ENCODE peak calls at places on chromosomes 12 and 14, in ten cellular contexts. J is mammary epithelial cell; S is PC-9; B is ovary; R is CD8-positive, alpha-beta T cell; V is fibroblast of lung; O is psoas muscle; H is esophagus muscularis mucosa; E is lung; N is endodermal cell. P is an unnamed sample.

GRCh38 chr12:20420557-20420956 is 52.2 kb downstream of the PDE3A start:
- DNase-seq in H (no peak), E (no peak), J (no peak), N (no peak), V (no peak), S (no peak), B (no peak), O (no peak), R (no peak), P (no peak)

GRCh38 chr12:98106201-98106600 is 409.2 kb upstream of the TMPO start:
- DNase-seq in J (no peak), R (no peak), S (no peak), N (no peak), E (no peak), O (peak; percentile 9), B (no peak), V (no peak), H (peak; percentile 91), P (no peak)

GRCh38 chr12:94678849-94679248 is 28.5 kb upstream of the TMCC3 start:
- DNase-seq in J (no peak), H (no peak), B (no peak), V (no peak), N (peak; percentile 41), E (no peak), O (no peak), S (no peak), R (no peak), P (no peak)

GRCh38 chr12:70635713-70636112 is 1.5 kb downstream of the PTPRB start:
- DNase-seq in S (no peak), J (no peak), H (no peak), V (no peak), B (no peak), O (no peak), R (no peak), E (no peak), N (no peak), P (no peak)

GRCh38 chr12:39975374-39975918 is 130.4 kb downstream of the SLC2A13 start:
- DNase-seq in R (no peak), E (no peak), N (no peak), B (no peak), S (no peak), O (no peak), H (no peak), J (no peak), V (peak; percentile 32), P (no peak)

GRCh38 chr12:10331642-10332239 is 24.1 kb downstream of the KLRD1 start:
- DNase-seq in J (peak; percentile 36), E (no peak), R (no peak), O (no peak), H (no peak), V (peak; percentile 44), B (no peak), N (peak; percentile 48), S (no peak), P (peak; percentile 61)

GRCh38 chr12:47882796-47883546 is 21.8 kb downstream of the VDR start:
- DNase-seq in S (no peak), O (no peak), B (no peak), J (peak; percentile 43), R (no peak), N (no peak), E (peak; percentile 60), V (peak; percentile 28), H (no peak), P (no peak)

GRCh38 chr12:24750263-24750662 is 198.6 kb downstream of the BCAT1 start:
- DNase-seq in N (no peak), E (no peak), J (no peak), O (no peak), B (no peak), R (no peak), H (no peak), S (no peak), V (peak; percentile 30), P (no peak)

GRCh38 chr14:69094481-69094880 is 58.4 kb downstream of the DCAF5 start:
- DNase-seq in B (no peak), O (no peak), N (no peak), J (no peak), H (no peak), R (no peak), S (no peak), E (no peak), V (peak; percentile 67), P (no peak)

GRCh38 chr14:69097974-69098373 is 54.9 kb downstream of the DCAF5 start:
- DNase-seq in O (no peak), S (no peak), V (no peak), H (no peak), J (no peak), E (no peak), N (no peak), R (no peak), B (no peak), P (no peak)

GRCh38 chr14:69093551-69094421 is 59.1 kb downstream of the DCAF5 start:
- DNase-seq in B (no peak), O (no peak), R (no peak), S (peak; percentile 62), E (no peak), J (peak; percentile 47), V (peak; percentile 81), H (peak; percentile 68), N (peak; percentile 72), P (peak; percentile 20)

GRCh38 chr14:69092840-69093422 is 60.0 kb downstream of the DCAF5 start:
- DNase-seq in H (no peak), E (no peak), R (no peak), O (no peak), N (no peak), V (no peak), B (no peak), S (no peak), J (no peak), P (no peak)

DNA sequence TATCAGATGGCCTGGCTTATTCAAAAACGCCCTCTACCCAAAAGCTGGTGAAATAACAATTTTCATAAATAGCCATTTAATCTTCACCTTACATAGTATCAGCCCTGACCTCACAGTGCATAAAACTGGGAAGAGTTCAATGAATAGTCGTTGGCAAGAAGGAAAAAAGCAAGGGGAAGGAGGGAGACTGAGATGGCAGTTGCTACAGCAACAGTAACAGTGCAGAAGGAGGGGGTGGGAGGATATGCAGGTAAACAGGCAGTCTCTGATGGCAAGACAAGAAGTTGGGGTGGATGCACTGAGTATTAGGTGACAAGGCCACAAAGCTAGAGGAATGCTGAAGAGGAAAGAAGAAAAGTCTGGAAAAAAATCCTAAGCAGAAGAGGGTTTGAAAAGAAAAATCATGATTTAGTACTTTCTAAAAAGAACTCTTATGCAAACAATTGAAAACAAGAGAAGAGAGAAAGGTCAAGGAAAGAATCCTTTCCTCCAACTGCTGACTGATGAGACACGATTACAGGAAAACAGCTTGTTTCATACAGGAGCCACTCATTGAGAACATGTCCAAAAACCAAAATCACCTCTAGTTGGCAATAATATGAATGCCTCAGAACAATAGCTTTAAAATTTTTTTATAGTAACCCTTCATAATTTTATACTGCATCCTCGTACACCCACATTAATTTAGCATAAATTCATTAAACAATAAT is 56.0 kb downstream of the DCAF5 start:
- DNase-seq in V (peak; percentile 28), S (no peak), O (no peak), N (no peak), H (no peak), E (no peak), J (no peak), R (no peak), B (no peak), P (no peak)
- TF ChIP-seq CTCF in V (no peak), S (no peak), O (no peak), N (no peak), H (no peak), E (no peak), J (no peak), R (no peak), B (no peak), P (no peak)

GRCh38 chr14:54699087-54699530 is 132.2 kb downstream of the SAMD4A start:
- DNase-seq in E (no peak), O (peak; percentile 52), N (no peak), R (no peak), S (no peak), H (no peak), J (no peak), V (peak; percentile 68), B (no peak), P (no peak)

GRCh38 chr14:54696998-54697397 is 130.1 kb downstream of the SAMD4A start:
- DNase-seq in O (no peak), N (no peak), B (no peak), R (no peak), H (no peak), J (peak; percentile 88), V (no peak), S (no peak), E (no peak), P (no peak)

GRCh38 chr14:54697806-54698205 is 130.9 kb downstream of the SAMD4A start:
- DNase-seq in S (no peak), B (no peak), O (no peak), E (no peak), V (no peak), R (no peak), N (no peak), J (peak; percentile 42), H (no peak), P (no peak)

GRCh38 chr14:54699735-54700134 is 132.8 kb downstream of the SAMD4A start:
- DNase-seq in V (no peak), O (no peak), B (no peak), E (no peak), H (no peak), R (no peak), N (no peak), S (no peak), J (no peak), P (no peak)

DNA sequence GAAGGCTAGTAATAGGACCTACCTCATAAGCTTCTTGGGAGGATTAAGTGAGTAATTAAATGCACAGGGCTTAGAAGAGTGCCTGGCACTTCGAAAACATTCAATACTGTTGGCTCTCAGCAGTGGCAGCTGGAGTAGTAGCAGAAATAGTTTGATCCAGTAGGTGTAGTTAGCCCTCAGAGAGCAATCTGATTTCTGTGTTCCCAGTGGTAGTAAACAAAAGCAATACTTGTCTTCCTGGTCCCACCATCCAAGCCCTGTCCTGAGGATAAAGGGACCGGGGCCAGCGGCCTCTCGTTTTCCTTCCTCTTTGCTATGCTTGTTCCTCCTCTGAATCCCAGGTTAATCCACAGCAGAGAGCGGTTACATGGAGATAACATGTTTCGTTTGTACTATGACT is 131.6 kb downstream of the SAMD4A start:
- DNase-seq in S (no peak), E (no peak), N (no peak), V (no peak), R (no peak), J (no peak), O (no peak), H (no peak), B (no peak), P (peak; percentile 27)
- H3K27ac ChIP-seq in S (no peak overlapping the region), E (peak overlapping the region; percentile 1), N (no peak overlapping the region), V (no peak overlapping the region), R (no peak overlapping the region), J (no peak overlapping the region), O (peak overlapping the region; percentile 88), H (peak overlapping the region; percentile 75), B (no peak overlapping the region), P (peak overlapping the region; percentile 99)

GRCh38 chr12:110287986-110288385 is 6.9 kb downstream of the ATP2A2 start:
- DNase-seq in O (no peak), E (no peak), N (no peak), J (peak; percentile 74), R (no peak), S (no peak), H (no peak), B (no peak), V (no peak), P (no peak)
- H3K36me3 ChIP-seq in O (peaks cover 96% of the 10 kb centered on the region), E (peaks cover 23% of the 10 kb centered on the region), N (peaks cover 91% of the 10 kb centered on the region), J (peaks cover 26% of the 10 kb centered on the region), R (peaks cover 6% of the 10 kb centered on the region), S (peaks cover 87% of the 10 kb centered on the region), H (peaks cover 28% of the 10 kb centered on the region), B (no peaks in the 10 kb centered on the region), V (peaks cover 7% of the 10 kb centered on the region), P (peaks cover 37% of the 10 kb centered on the region)

DNA sequence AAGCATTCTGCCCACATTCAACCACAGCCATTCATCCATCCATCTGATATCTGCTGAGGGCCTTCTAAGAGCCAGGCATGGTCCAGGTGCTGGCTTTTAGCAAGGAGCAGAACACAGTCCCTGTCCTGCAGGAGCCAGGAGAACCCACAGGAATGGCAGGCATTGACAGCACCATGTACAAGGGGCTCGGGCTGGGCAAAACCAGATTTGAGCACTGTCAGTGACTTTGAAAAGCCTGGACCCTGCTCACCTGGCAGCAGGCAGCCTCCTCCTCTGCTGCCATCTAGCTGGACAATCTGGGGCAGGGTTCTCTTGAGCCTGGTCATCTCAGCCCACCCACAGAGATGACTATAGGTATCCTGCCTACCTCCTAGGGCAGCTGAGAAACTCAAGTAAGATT is 136.9 kb downstream of the ZFP36L1 start:
- DNase-seq in B (no peak), S (no peak), V (no peak), H (no peak), R (no peak), N (no peak), E (no peak), J (peak; percentile 31), O (no peak), P (no peak)
- TF ChIP-seq CTCF in B (peak; percentile 21), S (peak; percentile 53), V (no peak), H (peak; percentile 43), R (no peak), N (peak; percentile 64), E (no peak), J (no peak), O (no peak), P (no peak)